ENCODE peak calls at places on chromosomes 2 and 18, in eight cellular contexts. X, Z, G, D, O, U, S and R are unnamed samples. For H3K4me1, the result is how much of the 10 kb centered on the place peaks cover.

GRCh38 chr2:219614076-219614860 is 13.2 kb upstream of the SLC4A3 start:
- DNase-seq in Z (no peak), O (no peak), D (no peak), U (no peak), S (no peak), G (no peak), X (no peak), R (no peak)

GRCh38 chr2:72134997-72135800 is 12.5 kb downstream of the CYP26B1 start:
- DNase-seq in G (peak), U (no peak), O (no peak), X (no peak), S (no peak), D (no peak), Z (no peak), R (no peak)

GRCh38 chr2:69594341-69594740 is 49.2 kb downstream of the AAK1 start:
- DNase-seq in Z (no peak), D (no peak), X (no peak), O (no peak), U (no peak), G (no peak), S (no peak), R (no peak)

GRCh38 chr2:158414538-158414937 is 42.0 kb downstream of the CCDC148 start:
- DNase-seq in O (no peak), D (no peak), S (no peak), U (no peak), X (no peak), G (no peak), Z (no peak), R (no peak)

GRCh38 chr2:44774826-44775492 is 166.5 kb upstream of the SIX3 start:
- DNase-seq in G (no peak), X (no peak), O (peak), U (no peak), Z (no peak), D (no peak), S (no peak), R (no peak)

GRCh38 chr18:74896390-74896991 is 298.8 kb downstream of the ZNF407 start:
- DNase-seq in G (peak), U (no peak), Z (peak), D (no peak), O (peak), X (no peak), S (peak), R (peak)

GRCh38 chr18:36693931-36694661 is 134.7 kb downstream of the TPGS2 start:
- DNase-seq in G (no peak), O (no peak), X (no peak), S (no peak), D (no peak), U (no peak), Z (no peak), R (no peak)

GRCh38 chr18:52435301-52435700 is 95.3 kb downstream of the DCC start:
- DNase-seq in G (no peak), X (no peak), U (peak), D (no peak), Z (peak), O (peak), S (no peak), R (no peak)

GRCh38 chr2:240429872-240430491 is 5.5 kb upstream of the GPC1 start:
- DNase-seq in O (no peak), D (no peak), S (peak), Z (no peak), U (no peak), X (no peak), G (peak), R (no peak)

GRCh38 chr2:106192752-106193490 is 1.2 kb downstream of the UXS1 start:
- DNase-seq in O (peak), U (no peak), G (no peak), D (no peak), S (peak), Z (peak), X (no peak), R (peak)

GRCh38 chr2:98381494-98381893 is 35.2 kb downstream of the CNGA3 start:
- DNase-seq in X (no peak), G (no peak), Z (peak), O (no peak), U (no peak), S (no peak), D (no peak), R (no peak)

GRCh38 chr2:219969508-219969907 is 342.1 kb downstream of the SLC4A3 start:
- DNase-seq in D (no peak), O (no peak), U (no peak), X (no peak), Z (no peak), G (no peak), S (no peak), R (no peak)

GRCh38 chr2:180376076-180376475 is 369.0 kb upstream of the CWC22 start:
- DNase-seq in D (no peak), U (no peak), G (no peak), X (no peak), S (no peak), O (no peak), Z (no peak), R (no peak)

GRCh38 chr2:39513641-39514094 is 76.6 kb upstream of the MAP4K3 start:
- DNase-seq in U (no peak), D (no peak), X (peak), G (peak), S (peak), Z (peak), O (peak), R (peak)

GRCh38 chr2:25372405-25373268 is 30.9 kb upstream of the DNMT3A start:
- DNase-seq in X (no peak), O (no peak), G (no peak), Z (no peak), S (peak), D (no peak), U (no peak), R (no peak)

GRCh38 chr2:11097038-11097720 is 58.1 kb upstream of the SLC66A3 start:
- DNase-seq in O (no peak), D (no peak), X (no peak), U (no peak), Z (no peak), G (no peak), S (no peak), R (no peak)

GRCh38 chr2:235270951-235271350 is 222.9 kb upstream of the AGAP1 start:
- DNase-seq in D (no peak), S (no peak), O (no peak), Z (no peak), U (no peak), X (no peak), G (no peak), R (no peak)

GRCh38 chr18:62325806-62326645 is 916 bp downstream of the TNFRSF11A start:
- DNase-seq in O (peak), G (peak), S (no peak), D (no peak), Z (peak), U (no peak), X (no peak), R (no peak)

DNA sequence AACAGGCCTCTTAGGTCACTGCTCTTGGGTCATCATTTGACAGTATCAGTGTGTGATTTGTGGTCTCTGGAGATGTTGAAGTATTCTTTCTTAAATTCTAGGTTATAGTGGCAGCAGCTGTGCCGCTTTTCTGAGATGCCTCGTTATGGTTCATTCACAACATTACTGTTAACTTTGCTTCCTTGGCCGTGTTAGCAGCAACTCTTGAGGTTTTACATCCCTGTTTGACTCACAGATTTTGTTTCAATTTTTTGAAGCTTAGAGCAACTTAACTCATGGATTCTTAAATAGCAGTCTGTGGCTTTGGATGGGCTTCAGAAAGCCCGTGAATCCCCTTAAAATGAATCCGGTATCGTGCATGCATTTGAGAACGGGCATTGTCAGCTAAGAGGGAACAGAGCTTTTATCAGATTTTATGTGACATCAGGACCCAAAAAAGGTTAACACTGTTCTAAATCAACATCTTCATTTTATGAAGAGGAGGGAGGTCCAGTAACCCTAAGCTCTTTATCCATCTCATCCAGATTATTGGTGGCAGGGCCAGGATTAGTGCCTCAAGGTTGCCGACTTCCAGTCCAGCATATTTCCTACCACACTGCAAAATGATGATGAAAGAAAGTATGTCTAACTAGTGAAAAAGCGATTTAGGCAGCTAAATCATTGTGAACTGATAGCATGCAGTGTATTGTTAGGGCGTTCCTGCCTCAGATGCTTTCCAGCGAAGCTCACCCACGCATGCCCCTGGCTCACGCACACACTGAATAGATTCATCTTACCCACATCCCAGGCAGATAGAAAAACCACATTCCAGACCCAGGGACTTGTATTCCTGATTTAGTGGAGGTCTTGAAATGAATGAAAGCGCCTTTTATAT is 5.1 kb downstream of the TRIB2 start:
- DNase-seq in U (no peak), G (no peak), D (no peak), Z (no peak), S (no peak), X (no peak), O (peak), R (no peak)
- H3K4me3 ChIP-seq in U (peak), G (peak), D (peak), Z (no peak), S (peak), X (peak), O (peak), R (peak)

DNA sequence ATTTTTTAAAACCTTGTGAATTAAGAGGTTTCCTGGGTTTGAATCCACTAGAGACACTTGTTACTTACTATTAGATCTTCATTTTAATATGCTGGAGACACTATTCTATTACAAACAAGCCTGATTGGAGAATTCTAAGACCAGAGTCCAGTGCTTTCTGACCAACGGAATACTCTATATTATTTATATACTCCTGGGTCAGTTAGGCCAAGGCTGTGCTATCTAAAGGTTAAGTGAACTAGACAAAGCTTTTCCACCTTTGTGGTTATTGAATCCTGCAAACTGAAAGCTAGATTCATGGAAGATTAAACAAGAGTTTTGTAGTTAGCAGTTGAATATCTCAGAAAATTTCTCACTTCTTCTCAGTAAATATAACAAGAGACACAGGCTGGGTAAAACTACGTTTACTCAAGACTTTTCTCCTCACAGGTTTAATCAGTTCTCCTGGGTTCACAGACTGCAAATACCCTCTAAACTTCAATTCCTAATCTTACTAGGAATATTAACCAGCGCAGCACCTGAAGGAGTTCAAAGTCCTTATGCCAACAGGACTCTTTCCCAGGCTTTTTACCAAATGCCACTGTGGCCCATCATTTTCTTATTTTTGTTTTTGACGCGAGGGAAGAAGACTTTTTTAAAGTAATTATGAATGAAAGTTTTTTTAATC is 66.4 kb downstream of the COL4A4 start:
- DNase-seq in D (no peak), Z (no peak), O (no peak), S (no peak), X (no peak), U (no peak), G (no peak), R (no peak)
- H3K4me1 ChIP-seq in D (under half), Z (under half), O (under half), S (under half), X (under half), U (under half), G (under half), R (under half)

GRCh38 chr2:84891355-84892010 is 10.6 kb upstream of the TRABD2A start:
- DNase-seq in X (peak), G (no peak), O (no peak), D (no peak), U (no peak), S (no peak), Z (no peak), R (no peak)

GRCh38 chr2:84886791-84887190 is 5.9 kb upstream of the TRABD2A start:
- DNase-seq in G (no peak), D (no peak), Z (no peak), S (no peak), O (no peak), U (no peak), X (peak), R (no peak)

GRCh38 chr2:84885111-84885510 is 4.2 kb upstream of the TRABD2A start:
- DNase-seq in O (no peak), Z (no peak), S (no peak), X (peak), G (no peak), U (no peak), D (no peak), R (no peak)

GRCh38 chr2:84888401-84889276 is 7.8 kb upstream of the TRABD2A start:
- DNase-seq in S (peak), G (no peak), D (peak), X (peak), U (no peak), O (no peak), Z (no peak), R (peak)

GRCh38 chr2:84889332-84889731 is 8.4 kb upstream of the TRABD2A start:
- DNase-seq in Z (no peak), S (no peak), D (no peak), G (no peak), U (no peak), O (no peak), X (peak), R (no peak)
- H3K4me3 ChIP-seq in Z (no peak), S (no peak), D (no peak), G (no peak), U (no peak), O (no peak), X (peak), R (peak)

DNA sequence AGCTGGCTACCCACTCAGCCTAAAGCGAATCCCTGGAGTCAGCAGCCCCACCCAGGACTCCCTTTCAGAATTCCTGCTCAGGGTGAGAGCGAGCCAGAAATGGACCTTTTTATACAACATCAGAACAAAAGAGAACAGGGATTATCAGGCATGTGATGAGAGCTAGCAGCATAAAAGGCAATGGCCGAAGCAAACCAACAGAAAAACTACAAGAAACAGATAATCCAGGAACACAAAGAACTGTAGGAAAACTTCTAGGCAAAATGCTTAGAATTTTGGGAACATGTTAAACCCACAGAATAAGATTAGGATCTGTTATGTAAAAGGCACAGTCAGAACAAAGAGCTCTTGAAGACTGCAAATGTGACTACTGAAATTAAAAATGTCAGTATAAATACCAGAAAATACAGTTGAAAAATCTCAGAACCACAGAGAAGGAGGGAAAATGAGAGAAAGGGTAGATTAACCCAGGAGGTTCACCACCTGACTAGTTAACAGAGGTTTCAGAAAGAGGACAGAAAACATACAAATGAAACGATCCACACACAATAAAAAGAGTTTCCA is 31.3 kb downstream of the ITGA6 start:
- DNase-seq in S (no peak), U (no peak), Z (no peak), D (no peak), G (no peak), O (peak), X (no peak), R (no peak)
- H3K4me1 ChIP-seq in S (under half), U (under half), Z (under half), D (half or more), G (under half), O (half or more), X (under half), R (half or more)

GRCh38 chr18:56000041-56000440 is 412.0 kb upstream of the TCF4 start:
- DNase-seq in X (no peak), U (no peak), O (no peak), D (no peak), Z (no peak), S (no peak), G (no peak), R (no peak)

GRCh38 chr18:55999641-56000040 is 411.6 kb upstream of the TCF4 start:
- DNase-seq in X (no peak), U (no peak), Z (no peak), S (no peak), D (no peak), G (no peak), O (peak), R (no peak)

GRCh38 chr18:55996726-55997125 is 408.7 kb upstream of the TCF4 start:
- DNase-seq in O (no peak), U (no peak), G (no peak), Z (no peak), S (no peak), D (no peak), X (no peak), R (no peak)

GRCh38 chr18:55997156-55997561 is 409.2 kb upstream of the TCF4 start:
- DNase-seq in D (no peak), O (no peak), X (no peak), S (no peak), G (no peak), U (no peak), Z (peak), R (no peak)

DNA sequence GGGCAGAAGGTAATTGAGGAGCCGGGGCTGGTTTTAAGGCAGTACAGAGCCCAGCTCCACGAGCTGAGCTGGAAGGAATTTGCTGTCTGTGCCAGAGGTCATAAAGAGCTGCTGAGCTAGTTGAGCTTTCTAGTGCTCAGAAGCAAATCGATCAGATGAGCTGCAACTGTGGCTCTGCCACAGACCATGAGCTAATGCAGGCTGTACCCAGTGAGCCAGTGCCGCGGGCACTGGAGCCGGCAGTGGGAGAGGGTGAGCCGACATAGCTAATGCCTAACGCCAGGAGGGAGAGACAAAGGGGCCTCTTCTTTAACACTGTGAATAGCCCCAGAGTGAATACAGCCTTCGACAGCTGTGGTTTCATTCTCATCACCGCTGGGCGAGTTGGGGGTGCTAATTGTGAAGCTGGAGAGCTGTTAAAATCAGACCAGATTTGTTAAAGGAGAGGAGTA is 410.1 kb upstream of the TCF4 start:
- DNase-seq in G (no peak), X (no peak), Z (peak), D (no peak), S (no peak), U (peak), O (peak), R (no peak)
- H3K4me3 ChIP-seq in G (no peak), X (peak), Z (no peak), D (peak), S (no peak), U (peak), O (peak), R (no peak)